ENCODE peak calls at places on chromosomes 11 and 22, in nine cellular contexts. K, C, X, W, Q, L, D, A and Z are unnamed samples.

GRCh38 chr22:28808716-28809355 is 8.5 kb upstream of the XBP1 start:
- DNase-seq in K (no peak), C (no peak), X (no peak), W (no peak), Q (no peak), L (peak; percentile 54), D (no peak), A (no peak), Z (no peak)

GRCh38 chr11:113046866-113047265 is 85.6 kb downstream of the NCAM1 start:
- DNase-seq in K (no peak), C (no peak), X (no peak), W (no peak), Q (no peak), L (no peak), D (no peak), A (no peak), Z (no peak)

GRCh38 chr11:125163431-125164011 is 1.0 kb upstream of the PKNOX2 start:
- DNase-seq in K (no peak), C (no peak), X (no peak), W (no peak), Q (no peak), L (peak; percentile 69), D (no peak), A (no peak), Z (no peak)

GRCh38 chr11:102451041-102451692 is 1.4 kb downstream of the TMEM123 start:
- DNase-seq in K (no peak), C (no peak), X (no peak), W (no peak), Q (no peak), L (no peak), D (peak; percentile 17), A (no peak), Z (no peak)

GRCh38 chr22:30396871-30397655 is at the start of gene SEC14L2:
- DNase-seq in K (peak; percentile 61), C (peak; percentile 31), X (peak; percentile 51), W (no peak), Q (no peak), L (peak; percentile 95), D (peak; percentile 44), A (peak; percentile 58), Z (no peak)

GRCh38 chr11:117328414-117329010 is 858 bp downstream of the CEP164 start:
- DNase-seq in K (peak; percentile 63), C (peak; percentile 29), X (no peak), W (peak; percentile 49), Q (peak; percentile 23), L (no peak), D (peak; percentile 74), A (peak; percentile 44), Z (no peak)

GRCh38 chr22:35064664-35065063 is 1.3 kb upstream of the ISX start:
- DNase-seq in K (no peak), C (peak; percentile 88), X (no peak), W (no peak), Q (no peak), L (peak; percentile 34), D (no peak), A (peak; percentile 31), Z (peak; percentile 78)

GRCh38 chr11:35214181-35214770 is 75.3 kb downstream of the CD44 start:
- DNase-seq in K (peak; percentile 39), C (no peak), X (no peak), W (no peak), Q (no peak), L (no peak), D (no peak), A (peak; percentile 16), Z (no peak)

GRCh38 chr11:96199563-96200025 is 143.4 kb downstream of the MAML2 start:
- DNase-seq in K (peak; percentile 88), C (no peak), X (no peak), W (peak; percentile 90), Q (peak; percentile 49), L (no peak), D (peak; percentile 60), A (peak; percentile 95), Z (no peak)

GRCh38 chr11:78860720-78861422 is 286.2 kb upstream of the NARS2 start:
- DNase-seq in K (peak; percentile 44), C (peak; percentile 7), X (no peak), W (no peak), Q (peak; percentile 16), L (no peak), D (peak; percentile 53), A (peak; percentile 51), Z (no peak)

GRCh38 chr11:23405350-23405937 is 545.2 kb upstream of the CCDC179 start:
- DNase-seq in K (no peak), C (no peak), X (no peak), W (no peak), Q (no peak), L (peak; percentile 81), D (no peak), A (no peak), Z (no peak)

GRCh38 chr11:123163621-123164020 is 31.4 kb downstream of the CLMP start:
- DNase-seq in K (no peak), C (no peak), X (no peak), W (no peak), Q (no peak), L (no peak), D (no peak), A (no peak), Z (no peak)

GRCh38 chr22:21445437-21446127 is 21.6 kb upstream of the TMEM191C start:
- DNase-seq in K (no peak), C (no peak), X (peak; percentile 2), W (no peak), Q (no peak), L (no peak), D (no peak), A (no peak), Z (no peak)

GRCh38 chr11:8808226-8808585 is 102.8 kb upstream of the AKIP1 start:
- DNase-seq in K (no peak), C (no peak), X (no peak), W (no peak), Q (no peak), L (no peak), D (no peak), A (no peak), Z (no peak)
- H3K4me3 ChIP-seq in K (peak overlapping the region; percentile 26), C (no peak overlapping the region), X (no peak overlapping the region), W (peak overlapping the region; percentile 73), Q (peak overlapping the region; percentile 55), L (no peak overlapping the region), D (peak overlapping the region; percentile 80), A (no peak overlapping the region), Z (no peak overlapping the region)

GRCh38 chr11:62242021-62242420 is at the start of gene SCGB1D2:
- DNase-seq in K (no peak), C (no peak), X (peak; percentile 37), W (no peak), Q (no peak), L (no peak), D (no peak), A (peak; percentile 94), Z (no peak)

GRCh38 chr11:62241095-62241494 is 944 bp upstream of the SCGB1D2 start:
- DNase-seq in K (no peak), C (no peak), X (no peak), W (no peak), Q (no peak), L (no peak), D (no peak), A (no peak), Z (no peak)

DNA sequence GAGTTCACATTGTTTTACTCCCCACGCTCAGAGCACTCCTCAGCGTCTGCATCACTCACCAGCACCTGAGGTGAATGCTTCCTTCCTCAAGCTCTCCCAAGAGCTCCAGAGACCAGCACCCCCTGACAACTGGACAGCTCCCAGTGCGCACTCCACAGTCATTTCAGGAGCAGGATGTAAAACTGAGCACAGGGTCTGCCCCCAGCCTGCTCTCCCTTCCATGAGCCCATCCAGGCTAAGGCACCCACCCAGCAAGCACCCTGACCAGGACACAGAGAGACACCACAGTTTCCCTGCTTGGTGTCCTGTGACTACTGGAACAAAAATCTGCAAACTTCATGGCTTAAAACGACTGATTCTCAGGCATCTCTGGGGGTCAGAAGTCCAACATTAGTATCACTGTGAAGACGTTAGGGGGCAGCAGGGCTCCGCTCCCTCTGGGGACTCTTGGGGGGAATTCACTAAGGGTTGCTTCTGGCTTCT is 3.3 kb downstream of the SCGB1D2 start:
- DNase-seq in K (peak; percentile 40), C (peak; percentile 33), X (no peak), W (peak; percentile 10), Q (peak; percentile 18), L (peak; percentile 85), D (peak; percentile 35), A (peak; percentile 63), Z (no peak)
- TF ChIP-seq CTCF in K (peak; percentile 43), C (peak; percentile 40), X (no peak), W (no peak), Q (no peak), L (no peak), D (peak; percentile 19), A (peak; percentile 40), Z (peak; percentile 34)

GRCh38 chr11:63997801-63998332 is 11.6 kb downstream of the OTUB1 start:
- DNase-seq in K (no peak), C (no peak), X (no peak), W (no peak), Q (no peak), L (no peak), D (no peak), A (no peak), Z (no peak)
- H3K4me3 ChIP-seq in K (no peak overlapping the region), C (no peak overlapping the region), X (no peak overlapping the region), W (no peak overlapping the region), Q (no peak overlapping the region), L (no peak overlapping the region), D (no peak overlapping the region), A (no peak overlapping the region), Z (no peak overlapping the region)

GRCh38 chr11:111718436-111719325 is 47.5 kb downstream of the PPP2R1B start:
- DNase-seq in K (peak; percentile 56), C (no peak), X (no peak), W (peak; percentile 86), Q (no peak), L (no peak), D (peak; percentile 76), A (peak; percentile 98), Z (no peak)

GRCh38 chr11:111723595-111723994 is 42.6 kb downstream of the PPP2R1B start:
- DNase-seq in K (peak; percentile 20), C (no peak), X (no peak), W (no peak), Q (no peak), L (no peak), D (no peak), A (no peak), Z (no peak)

GRCh38 chr11:111719379-111719778 is 46.8 kb downstream of the PPP2R1B start:
- DNase-seq in K (no peak), C (no peak), X (no peak), W (peak; percentile 61), Q (no peak), L (no peak), D (peak; percentile 49), A (peak; percentile 37), Z (no peak)

GRCh38 chr11:111724615-111725129 is 41.5 kb downstream of the PPP2R1B start:
- DNase-seq in K (no peak), C (no peak), X (no peak), W (no peak), Q (no peak), L (no peak), D (no peak), A (no peak), Z (no peak)

GRCh38 chr11:111720801-111721494 is 45.2 kb downstream of the PPP2R1B start:
- DNase-seq in K (no peak), C (no peak), X (no peak), W (no peak), Q (no peak), L (no peak), D (no peak), A (no peak), Z (no peak)
- TF ChIP-seq CTCF in K (no peak), C (no peak), X (no peak), W (no peak), Q (no peak), L (no peak), D (no peak), A (no peak), Z (no peak)